ENCODE peak calls at places on chromosomes 6 and 20, in seven cellular contexts. H is psoas muscle, K is adipocyte, A is heart left ventricle, D is tibial nerve, X is fibroblast of the aortic adventitia, B is HCT116. L is an unnamed sample.

GRCh38 chr6:107400748-107401147 is 58.6 kb downstream of the PDSS2 start:
- DNase-seq in H (no peak), K (no peak), A (no peak), D (no peak), X (no peak), B (no peak), L (no peak)

GRCh38 chr6:161139766-161140553 is 133.9 kb downstream of the AGPAT4 start:
- DNase-seq in H (peak; percentile 37), K (no peak), A (no peak), D (no peak), X (no peak), B (no peak), L (peak; percentile 19)

GRCh38 chr6:107230024-107230423 is 114.7 kb upstream of the BEND3 start:
- DNase-seq in H (no peak), K (no peak), A (no peak), D (no peak), X (no peak), B (no peak), L (peak; percentile 59)

GRCh38 chr6:122789862-122790739 is 1.0 kb downstream of the SMPDL3A start:
- DNase-seq in H (peak; percentile 23), K (peak; percentile 56), A (no peak), D (no peak), X (peak; percentile 17), B (no peak), L (no peak)

GRCh38 chr6:56497691-56498090 is 145.0 kb downstream of the DST start:
- DNase-seq in H (no peak), K (no peak), A (no peak), D (no peak), X (no peak), B (no peak), L (no peak)

GRCh38 chr6:142946924-142947701 is 2.1 kb upstream of the HIVEP2 start:
- DNase-seq in H (peak; percentile 88), K (peak; percentile 83), A (peak; percentile 91), D (peak; percentile 68), X (peak; percentile 73), B (no peak), L (peak; percentile 63)

GRCh38 chr6:129719692-129720091 is 9.7 kb upstream of the ARHGAP18 start:
- DNase-seq in H (no peak), K (peak; percentile 59), A (no peak), D (no peak), X (peak; percentile 74), B (no peak), L (no peak)

GRCh38 chr6:82283771-82284420 is 36.4 kb upstream of the IBTK start:
- DNase-seq in H (no peak), K (no peak), A (no peak), D (no peak), X (no peak), B (no peak), L (no peak)

GRCh38 chr6:8429821-8430220 is 5.5 kb downstream of the SLC35B3 start:
- DNase-seq in H (no peak), K (no peak), A (no peak), D (no peak), X (no peak), B (no peak), L (no peak)

GRCh38 chr6:8435093-8435844 is at the start of gene SLC35B3:
- DNase-seq in H (peak; percentile 97), K (peak; percentile 99), A (peak; percentile 97), D (peak; percentile 92), X (peak; percentile 91), B (peak; percentile 74), L (peak; percentile 98)

GRCh38 chr6:8434727-8435092 is 635 bp downstream of the SLC35B3 start:
- DNase-seq in H (no peak), K (peak; percentile 37), A (no peak), D (no peak), X (no peak), B (no peak), L (no peak)

GRCh38 chr6:8435845-8436168 is 462 bp upstream of the SLC35B3 start:
- DNase-seq in H (no peak), K (no peak), A (no peak), D (no peak), X (no peak), B (no peak), L (no peak)

DNA sequence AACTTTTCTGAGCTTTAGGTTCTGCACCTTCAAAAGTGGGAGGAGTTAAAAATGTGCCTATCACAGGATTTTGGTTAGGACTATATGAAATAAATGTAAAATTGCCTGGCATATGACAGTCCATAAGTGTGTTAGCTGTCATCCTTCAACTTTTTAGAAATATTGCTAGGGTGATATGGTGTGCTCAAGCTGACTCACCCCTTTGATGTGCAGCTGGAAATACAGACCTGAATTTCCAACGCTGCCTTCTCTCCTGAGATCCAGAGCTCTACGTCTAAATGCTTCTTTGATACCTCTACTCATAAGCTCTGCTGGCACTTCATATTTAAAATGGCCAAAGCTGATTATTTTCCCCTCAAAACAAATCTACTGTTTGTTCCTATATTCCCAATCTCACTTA is 2.7 kb downstream of the SLC35B3 start:
- DNase-seq in H (no peak), K (peak; percentile 31), A (no peak), D (no peak), X (no peak), B (no peak), L (no peak)
- H3K4me3 ChIP-seq in H (no peak overlapping the region), K (peak overlapping the region; percentile 98), A (no peak overlapping the region), D (no peak overlapping the region), X (no peak overlapping the region), B (no peak overlapping the region), L (peak overlapping the region; percentile 83)

DNA sequence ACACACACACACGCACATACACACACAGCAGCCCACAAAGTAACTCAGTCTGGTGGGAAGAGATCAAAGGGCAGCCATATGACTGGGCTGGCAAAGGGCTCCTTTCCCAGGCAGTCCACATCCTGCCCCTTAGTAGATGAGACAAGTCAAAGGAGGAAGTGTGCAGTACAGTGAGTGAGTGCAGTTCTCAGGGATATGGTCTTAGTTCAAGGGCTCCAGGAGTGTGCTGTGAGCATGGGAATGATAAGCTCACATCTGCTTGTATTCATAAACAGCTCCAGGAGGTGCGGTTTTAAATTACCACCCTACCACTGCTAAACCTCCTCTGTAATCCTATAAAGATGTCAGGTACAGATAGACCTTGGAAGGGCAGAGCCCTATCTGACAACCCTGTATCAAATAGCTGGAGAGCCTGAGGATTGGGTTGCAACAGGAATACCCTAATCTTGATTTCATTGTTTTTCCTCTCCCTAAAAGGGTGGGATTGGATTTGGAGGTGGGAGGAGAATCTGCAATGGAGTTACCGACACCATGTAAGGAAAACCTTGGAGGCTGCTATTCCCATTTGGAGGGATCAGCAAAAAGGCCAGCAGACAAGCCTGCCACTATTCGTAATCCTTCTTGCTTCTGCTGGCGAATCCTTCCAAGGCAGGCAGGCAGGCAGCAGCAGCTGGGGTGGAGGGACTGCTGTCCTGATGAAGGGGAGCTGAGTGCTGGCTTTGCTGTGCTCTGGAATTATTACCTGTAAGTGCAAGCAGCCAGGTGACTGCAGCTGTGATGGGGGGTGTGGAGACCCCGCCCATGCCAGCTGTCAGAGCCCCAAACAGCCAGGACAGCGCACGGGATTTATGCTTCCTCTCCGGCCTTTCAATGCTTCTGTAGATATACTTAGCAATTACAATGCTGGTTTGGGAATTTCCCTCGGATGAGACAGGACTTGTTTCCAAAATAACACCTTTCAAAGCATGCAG is 342.7 kb downstream of the PRL start:
- DNase-seq in H (no peak), K (no peak), A (peak; percentile 22), D (no peak), X (peak; percentile 61), B (no peak), L (peak; percentile 49)
- H3K4me3 ChIP-seq in H (no peak overlapping the region), K (no peak overlapping the region), A (no peak overlapping the region), D (no peak overlapping the region), X (no peak overlapping the region), B (no peak overlapping the region), L (no peak overlapping the region)

DNA sequence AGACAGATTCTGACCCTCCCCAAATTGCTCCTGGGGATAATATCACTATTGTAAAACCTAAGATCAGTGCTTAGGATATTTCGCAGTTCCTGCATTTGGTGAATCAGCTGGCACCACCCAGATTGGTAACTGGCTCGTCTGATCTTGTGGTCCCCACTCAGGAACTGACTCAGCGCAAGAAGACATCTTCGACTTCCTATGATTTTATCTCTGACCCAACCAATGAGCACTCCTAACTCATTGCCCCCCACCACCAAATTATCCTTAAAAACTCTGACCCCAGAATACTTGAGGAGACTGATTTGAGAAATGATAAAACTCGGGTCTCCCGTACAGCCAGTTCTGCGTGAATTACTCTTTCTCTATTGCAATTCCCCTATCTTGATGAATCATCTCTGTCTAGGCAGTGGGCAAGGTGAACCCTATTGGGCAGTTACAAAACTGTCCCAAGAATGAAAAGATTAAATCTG is 55.7 kb upstream of the PRND start:
- DNase-seq in H (no peak), K (peak; percentile 74), A (no peak), D (no peak), X (peak; percentile 56), B (no peak), L (peak; percentile 68)
- H3K4me3 ChIP-seq in H (no peak overlapping the region), K (no peak overlapping the region), A (no peak overlapping the region), D (no peak overlapping the region), X (no peak overlapping the region), B (no peak overlapping the region), L (peak overlapping the region; percentile 21)

DNA sequence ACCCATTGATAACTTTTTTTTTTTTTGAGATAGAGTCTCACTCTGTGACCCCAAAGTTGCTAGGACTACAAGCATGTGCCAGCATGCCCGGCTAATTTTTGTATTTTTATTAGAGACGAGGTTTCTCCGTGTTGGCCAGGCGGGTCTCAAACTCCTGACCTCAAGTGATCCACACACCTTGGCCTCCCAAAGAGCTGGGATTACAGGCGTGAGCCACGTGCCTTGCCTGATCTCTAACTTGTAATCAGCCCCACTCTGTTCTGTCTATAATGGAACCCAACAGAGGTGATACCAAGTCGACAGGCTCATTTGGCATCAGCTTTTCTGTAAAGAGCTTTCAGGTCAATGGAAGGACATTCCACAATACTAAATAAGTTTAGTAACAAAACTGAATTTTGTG is 99.4 kb downstream of the HFE start:
- DNase-seq in H (no peak), K (no peak), A (no peak), D (no peak), X (no peak), B (no peak), L (no peak)
- H3K4me3 ChIP-seq in H (no peak overlapping the region), K (no peak overlapping the region), A (no peak overlapping the region), D (no peak overlapping the region), X (no peak overlapping the region), B (no peak overlapping the region), L (no peak overlapping the region)

GRCh38 chr20:9353916-9354276 is 160.5 kb upstream of the LAMP5 start:
- DNase-seq in H (no peak), K (peak; percentile 66), A (no peak), D (no peak), X (peak; percentile 22), B (no peak), L (peak; percentile 32)

GRCh38 chr20:9354579-9354978 is 159.8 kb upstream of the LAMP5 start:
- DNase-seq in H (no peak), K (no peak), A (no peak), D (no peak), X (no peak), B (no peak), L (no peak)

GRCh38 chr20:9360427-9360826 is 154.0 kb upstream of the LAMP5 start:
- DNase-seq in H (no peak), K (peak; percentile 74), A (no peak), D (no peak), X (no peak), B (no peak), L (no peak)

GRCh38 chr20:9363673-9364072 is 150.7 kb upstream of the LAMP5 start:
- DNase-seq in H (no peak), K (no peak), A (no peak), D (no peak), X (no peak), B (peak; percentile 3), L (no peak)

GRCh38 chr20:9359561-9360308 is 154.7 kb upstream of the LAMP5 start:
- DNase-seq in H (peak; percentile 26), K (peak; percentile 79), A (peak; percentile 35), D (no peak), X (peak; percentile 79), B (peak; percentile 46), L (peak; percentile 60)
- H3K4me3 ChIP-seq in H (peak overlapping the region; percentile 49), K (no peak overlapping the region), A (no peak overlapping the region), D (no peak overlapping the region), X (no peak overlapping the region), B (no peak overlapping the region), L (no peak overlapping the region)

GRCh38 chr6:73854998-73855718 is 159.2 kb downstream of the CD109 start:
- DNase-seq in H (no peak), K (peak; percentile 94), A (no peak), D (no peak), X (peak; percentile 87), B (peak; percentile 41), L (peak; percentile 41)
- H3K4me3 ChIP-seq in H (peak overlapping the region; percentile 31), K (peak overlapping the region; percentile 79), A (no peak overlapping the region), D (no peak overlapping the region), X (no peak overlapping the region), B (no peak overlapping the region), L (no peak overlapping the region)